ENCODE peak calls at places on chromosomes 12 and 14, in ten cellular contexts. B, F, C, H, W, X, I, K, V and J are unnamed samples.

GRCh38 chr12:50787618-50788017 is 23.7 kb downstream of the ATF1 start:
- DNase-seq in H (no peak), X (no peak), K (no peak), V (no peak), F (no peak), I (no peak), B (no peak), C (no peak), W (no peak), J (no peak)

GRCh38 chr12:91877461-91878230 is 268.0 kb downstream of the BTG1 start:
- DNase-seq in C (no peak), V (no peak), F (no peak), B (peak; percentile 39), K (no peak), W (no peak), I (no peak), H (no peak), X (no peak), J (no peak)

GRCh38 chr14:63292805-63293204 is 25.9 kb downstream of the GPHB5 start:
- DNase-seq in I (no peak), H (no peak), B (no peak), X (no peak), C (no peak), K (no peak), V (no peak), W (no peak), F (no peak), J (no peak)

GRCh38 chr14:35338731-35339405 is 46.7 kb downstream of the PSMA6 start:
- DNase-seq in F (no peak), I (no peak), K (no peak), X (no peak), B (no peak), W (no peak), C (no peak), H (no peak), V (no peak), J (no peak)

GRCh38 chr12:28698541-28698940 is 450.5 kb upstream of the FAR2 start:
- DNase-seq in V (no peak), K (no peak), X (no peak), B (no peak), F (no peak), I (peak; percentile 6), H (no peak), W (no peak), C (no peak), J (no peak)

GRCh38 chr12:27024291-27024690 is 1.9 kb downstream of the MED21 start:
- DNase-seq in F (no peak), B (no peak), H (no peak), K (no peak), X (no peak), C (no peak), I (no peak), W (no peak), V (peak; percentile 56), J (no peak)

GRCh38 chr14:73452341-73453191 is 5.8 kb downstream of the NUMB start:
- DNase-seq in W (no peak), K (no peak), I (peak; percentile 97), B (no peak), H (no peak), C (no peak), F (peak; percentile 77), V (peak; percentile 81), X (no peak), J (no peak)

GRCh38 chr12:128792398-128792797 is 31.4 kb downstream of the SLC15A4 start:
- DNase-seq in H (no peak), V (no peak), F (no peak), W (no peak), K (no peak), C (no peak), X (no peak), B (no peak), I (no peak), J (no peak)

GRCh38 chr14:59895721-59896120 is 24.2 kb upstream of the LRRC9 start:
- DNase-seq in F (no peak), B (no peak), H (no peak), W (no peak), I (no peak), K (no peak), X (no peak), C (no peak), V (no peak), J (no peak)

GRCh38 chr12:55847033-55847432 is 4.3 kb upstream of the MMP19 start:
- DNase-seq in V (peak; percentile 77), X (no peak), K (no peak), B (no peak), C (no peak), W (no peak), H (peak; percentile 51), F (peak; percentile 55), I (peak; percentile 86), J (no peak)

GRCh38 chr12:43009307-43009706 is 419.8 kb upstream of the PRICKLE1 start:
- DNase-seq in I (no peak), H (no peak), W (no peak), X (no peak), V (no peak), B (no peak), K (peak; percentile 52), F (no peak), C (no peak), J (no peak)

GRCh38 chr12:13772264-13772663 is 209.1 kb downstream of the GRIN2B start:
- DNase-seq in F (no peak), B (no peak), I (no peak), H (no peak), K (no peak), W (no peak), V (no peak), X (no peak), C (no peak), J (no peak)

GRCh38 chr12:43655586-43655985 is 103.0 kb downstream of the PUS7L start:
- DNase-seq in F (no peak), K (no peak), X (no peak), B (no peak), C (no peak), W (no peak), V (peak; percentile 48), H (no peak), I (peak; percentile 70), J (no peak)

GRCh38 chr12:120091371-120092090 is 25.0 kb downstream of the RAB35 start:
- DNase-seq in B (no peak), V (peak; percentile 22), H (no peak), X (no peak), C (no peak), K (no peak), I (no peak), F (no peak), W (no peak), J (no peak)

GRCh38 chr14:72759670-72760069 is 134.2 kb downstream of the DPF3 start:
- DNase-seq in C (no peak), F (no peak), I (no peak), K (no peak), H (no peak), W (no peak), V (no peak), B (no peak), X (no peak), J (no peak)

GRCh38 chr12:101696477-101697196 is 803 bp upstream of the CHPT1 start:
- DNase-seq in H (peak; percentile 22), C (no peak), V (peak; percentile 6), F (no peak), B (no peak), I (no peak), K (peak; percentile 22), W (peak; percentile 29), X (no peak), J (peak; percentile 4)

GRCh38 chr12:51819851-51820720 is 28.4 kb downstream of the FIGNL2 start:
- DNase-seq in V (no peak), X (no peak), C (no peak), K (no peak), W (no peak), H (peak; percentile 69), F (no peak), B (no peak), I (no peak), J (no peak)

GRCh38 chr14:44009642-44010041 is 497.4 kb downstream of the FSCB start:
- DNase-seq in F (no peak), I (no peak), X (no peak), B (no peak), W (no peak), V (no peak), H (no peak), C (no peak), K (no peak), J (no peak)

GRCh38 chr12:122646568-122647220 is 56.5 kb downstream of the HCAR2 start:
- DNase-seq in B (peak; percentile 60), C (no peak), V (peak; percentile 52), H (peak; percentile 43), I (peak; percentile 90), K (no peak), X (no peak), W (no peak), F (peak; percentile 70), J (no peak)

GRCh38 chr14:95313707-95314106 is 6.0 kb downstream of the CLMN start:
- DNase-seq in W (no peak), F (no peak), B (no peak), H (peak; percentile 58), C (peak; percentile 69), K (no peak), V (peak; percentile 66), X (no peak), I (peak; percentile 74), J (no peak)

GRCh38 chr14:69001375-69001774 is 22.3 kb upstream of the ACTN1 start:
- DNase-seq in V (no peak), H (no peak), F (no peak), C (no peak), I (no peak), X (no peak), W (no peak), K (no peak), B (no peak), J (no peak)

GRCh38 chr12:40711121-40711520 is 18.9 kb downstream of the CNTN1 start:
- DNase-seq in H (no peak), F (no peak), I (no peak), K (no peak), W (no peak), C (no peak), X (no peak), V (no peak), B (no peak), J (no peak)

GRCh38 chr14:96038920-96039632 is at the start of gene C14orf132:
- DNase-seq in K (peak; percentile 73), H (peak; percentile 92), I (peak; percentile 56), X (peak; percentile 74), C (peak; percentile 53), F (no peak), B (peak; percentile 63), V (peak; percentile 87), W (peak; percentile 71), J (no peak)

GRCh38 chr12:120439646-120440247 is 1.8 kb downstream of the COX6A1 start:
- DNase-seq in B (peak; percentile 80), F (peak; percentile 45), C (peak; percentile 4), I (peak; percentile 59), V (peak; percentile 83), X (peak; percentile 76), K (peak; percentile 75), W (peak; percentile 56), H (peak; percentile 65), J (no peak)

GRCh38 chr12:68850390-68850789 is 42.4 kb downstream of the MDM2 start:
- DNase-seq in X (no peak), W (no peak), B (no peak), C (no peak), V (no peak), F (no peak), K (no peak), H (no peak), I (no peak), J (no peak)